ENCODE peak calls at places on chromosomes 7 and 10, in nine cellular contexts. C is psoas muscle, X is BJ, L is GM12878, A is endothelial cell, F is testis, V is fibroblast of lung, N is PC-9, T is fibroblast of the aortic adventitia. O is an unnamed sample.

GRCh38 chr7:35004531-35005096 is 32.7 kb downstream of the DPY19L1 start:
- DNase-seq in L (no peak), T (no peak), X (no peak), V (peak), F (no peak), A (no peak), N (peak), C (no peak), O (no peak)

GRCh38 chr7:151245360-151246160 is 2.9 kb downstream of the SMARCD3 start:
- DNase-seq in T (no peak), X (no peak), L (no peak), V (no peak), C (peak), F (peak), N (no peak), A (peak), O (peak)

GRCh38 chr10:113585949-113586348 is 33.1 kb downstream of the HABP2 start:
- DNase-seq in F (no peak), L (no peak), A (no peak), C (no peak), X (no peak), T (no peak), N (no peak), V (no peak), O (no peak)

GRCh38 chr10:130929422-130930325 is 381.8 kb downstream of the TCERG1L start:
- DNase-seq in V (no peak), A (no peak), T (no peak), X (no peak), C (no peak), L (no peak), N (no peak), F (no peak), O (no peak)

GRCh38 chr7:1624999-1625927 is 44.8 kb upstream of the ELFN1 start:
- DNase-seq in C (no peak), N (no peak), X (no peak), L (no peak), V (no peak), T (no peak), A (no peak), F (no peak), O (no peak)

GRCh38 chr10:77807706-77808105 is 118.8 kb downstream of the DLG5 start:
- DNase-seq in T (no peak), V (no peak), N (no peak), F (no peak), X (no peak), A (no peak), C (no peak), L (no peak), O (no peak)

GRCh38 chr7:156998988-156999610 is 11.4 kb downstream of the MNX1 start:
- DNase-seq in C (no peak), A (no peak), V (no peak), N (no peak), F (peak), T (no peak), L (no peak), X (no peak), O (no peak)

GRCh38 chr7:5634107-5634950 is 147.1 kb downstream of the RNF216 start:
- DNase-seq in C (peak), T (peak), V (peak), F (peak), X (peak), N (no peak), L (no peak), A (peak), O (no peak)

GRCh38 chr7:1918063-1918645 is 248.1 kb downstream of the ELFN1 start:
- DNase-seq in A (no peak), L (no peak), F (no peak), T (no peak), X (no peak), V (no peak), N (no peak), C (peak), O (no peak)

GRCh38 chr7:38398725-38399321 is 125.4 kb upstream of the TARP start:
- DNase-seq in X (no peak), C (peak), T (peak), A (peak), L (no peak), N (no peak), V (peak), F (peak), O (peak)

GRCh38 chr7:81688622-81689411 is 81.0 kb downstream of the HGF start:
- DNase-seq in N (no peak), L (no peak), A (no peak), V (no peak), X (no peak), F (no peak), T (peak), C (no peak), O (no peak)

GRCh38 chr7:10845225-10845624 is 128.4 kb upstream of the PHF14 start:
- DNase-seq in L (no peak), A (no peak), T (no peak), N (no peak), X (no peak), F (no peak), V (no peak), C (no peak), O (no peak)

GRCh38 chr10:84308481-84309304 is 19.7 kb upstream of the CCSER2 start:
- DNase-seq in N (no peak), L (peak), V (peak), C (no peak), T (peak), F (no peak), A (no peak), X (no peak), O (no peak)

GRCh38 chr10:26269754-26270153 is 53.2 kb downstream of the GAD2 start:
- DNase-seq in V (no peak), X (no peak), F (no peak), A (peak), C (no peak), L (no peak), T (peak), N (no peak), O (no peak)

GRCh38 chr7:106721816-106722785 is 61.1 kb upstream of the CCDC71L start:
- DNase-seq in L (no peak), T (no peak), C (no peak), F (no peak), N (no peak), X (no peak), V (no peak), A (no peak), O (no peak)

GRCh38 chr7:106205621-106206222 is 79.1 kb downstream of the NAMPT start:
- DNase-seq in F (no peak), X (no peak), T (peak), A (no peak), V (peak), N (no peak), C (no peak), L (peak), O (no peak)

GRCh38 chr10:57341294-57341693 is 926.4 kb downstream of the IPMK start:
- DNase-seq in C (no peak), T (no peak), X (no peak), V (no peak), L (no peak), N (no peak), A (no peak), F (no peak), O (no peak)

GRCh38 chr10:24262929-24263653 is 54.2 kb downstream of the KIAA1217 start:
- DNase-seq in N (no peak), C (peak), A (no peak), F (peak), V (no peak), T (no peak), L (no peak), X (no peak), O (no peak)

GRCh38 chr7:92830532-92831110 is 5.8 kb downstream of the CDK6 start:
- DNase-seq in X (no peak), F (no peak), V (peak), L (no peak), N (no peak), T (no peak), C (no peak), A (no peak), O (no peak)

GRCh38 chr7:87218941-87219544 is 489 bp downstream of the TMEM243 start:
- DNase-seq in L (no peak), F (peak), C (peak), X (no peak), T (peak), N (peak), A (peak), V (peak), O (no peak)

GRCh38 chr10:66572700-66573099 is 353.1 kb upstream of the LRRTM3 start:
- DNase-seq in L (no peak), N (no peak), C (no peak), T (no peak), X (no peak), F (no peak), A (no peak), V (no peak), O (no peak)

GRCh38 chr10:60444494-60445064 is 54.9 kb upstream of the ANK3 start:
- DNase-seq in X (no peak), A (no peak), N (no peak), T (peak), V (peak), L (no peak), F (no peak), C (no peak), O (no peak)

GRCh38 chr7:98722402-98722801 is 105.3 kb downstream of the NPTX2 start:
- DNase-seq in A (no peak), X (no peak), L (no peak), V (no peak), T (no peak), C (no peak), N (no peak), F (no peak), O (no peak)

DNA sequence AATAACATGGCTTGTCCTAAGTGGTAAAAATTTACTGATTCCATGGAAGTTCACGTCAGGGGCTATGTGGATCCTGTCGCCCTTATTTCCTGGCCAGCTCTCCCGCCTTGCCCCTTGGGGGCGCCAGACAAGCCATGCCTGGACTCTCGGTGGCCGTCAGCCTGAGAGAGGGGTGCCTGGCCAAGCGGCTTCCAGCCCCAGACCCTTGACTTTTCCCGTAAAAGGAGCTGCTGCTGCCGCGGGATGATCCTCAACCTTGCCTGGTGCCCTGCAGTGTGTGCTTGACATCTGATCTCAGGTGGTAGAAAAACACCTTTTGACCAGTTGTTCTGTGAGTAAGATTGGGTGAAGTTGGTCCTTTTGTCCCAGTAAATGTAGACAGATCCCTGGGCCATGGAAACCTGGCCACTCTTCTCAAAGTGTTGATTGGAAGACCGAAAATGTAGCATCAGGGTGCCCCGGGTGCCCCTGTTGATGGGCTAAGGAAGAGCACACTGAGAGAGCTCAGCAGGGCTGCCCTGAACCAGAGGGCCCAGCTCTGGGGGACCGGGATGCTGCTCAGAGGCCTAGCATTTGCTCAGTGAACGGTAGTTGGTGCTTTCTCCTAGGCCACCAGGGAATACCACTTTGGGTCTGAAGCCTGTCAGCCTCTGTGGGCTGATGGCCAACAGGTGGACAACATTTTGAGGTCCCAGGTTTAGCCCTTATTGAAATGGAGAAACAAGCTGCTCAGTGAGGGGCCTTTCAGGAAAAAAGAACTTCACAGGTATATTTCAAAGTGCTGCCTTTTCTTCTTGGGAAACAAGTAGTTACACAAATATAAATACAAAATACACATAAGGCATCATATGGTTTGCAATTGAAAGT is 162.5 kb downstream of the LRMDA start:
- DNase-seq in F (no peak), X (no peak), T (no peak), N (no peak), C (no peak), A (peak), V (no peak), L (no peak), O (peak)
- TF ChIP-seq CTCF in F (no peak), X (no peak), T (no peak), N (no peak), C (no peak), A (peak), V (no peak), L (no peak), O (peak)

GRCh38 chr10:100567826-100568225 is 32.1 kb downstream of the HIF1AN start:
- DNase-seq in A (no peak), F (no peak), L (no peak), V (no peak), C (no peak), X (no peak), T (no peak), N (no peak), O (no peak)

GRCh38 chr10:100570518-100570865 is 34.7 kb downstream of the HIF1AN start:
- DNase-seq in T (no peak), X (no peak), C (no peak), V (no peak), N (no peak), L (no peak), A (no peak), F (no peak), O (no peak)

GRCh38 chr10:100568937-100569336 is 33.2 kb downstream of the HIF1AN start:
- DNase-seq in A (no peak), N (no peak), F (no peak), X (no peak), V (no peak), L (no peak), T (no peak), C (no peak), O (no peak)

GRCh38 chr10:100571069-100571817 is 35.5 kb downstream of the HIF1AN start:
- DNase-seq in L (no peak), V (no peak), T (no peak), X (no peak), A (no peak), C (no peak), F (no peak), N (no peak), O (no peak)

GRCh38 chr10:100569687-100570517 is 34.2 kb downstream of the HIF1AN start:
- DNase-seq in C (no peak), X (no peak), N (no peak), T (no peak), F (peak), A (peak), L (no peak), V (no peak), O (no peak)
- TF ChIP-seq CTCF in C (no peak), X (no peak), N (no peak), T (no peak), F (no peak), A (peak), L (peak), V (no peak), O (peak)

GRCh38 chr10:14821635-14822375 is 16.0 kb downstream of the CDNF start:
- DNase-seq in C (no peak), N (no peak), X (no peak), A (no peak), V (no peak), L (no peak), T (no peak), F (no peak), O (no peak)

GRCh38 chr10:14820775-14821154 is 17.1 kb downstream of the CDNF start:
- DNase-seq in A (no peak), N (no peak), X (no peak), L (no peak), T (no peak), V (no peak), F (no peak), C (no peak), O (no peak)

GRCh38 chr10:14823966-14824365 is 13.9 kb downstream of the CDNF start:
- DNase-seq in A (no peak), V (no peak), F (no peak), L (no peak), X (no peak), N (no peak), T (no peak), C (no peak), O (no peak)

GRCh38 chr10:14822879-14823755 is 14.7 kb downstream of the CDNF start:
- DNase-seq in N (no peak), T (peak), V (peak), L (no peak), F (peak), A (peak), C (no peak), X (no peak), O (no peak)

GRCh38 chr10:14820010-14820774 is 17.6 kb downstream of the CDNF start:
- DNase-seq in F (no peak), T (peak), N (peak), V (peak), A (no peak), X (peak), L (no peak), C (no peak), O (no peak)
- TF ChIP-seq CTCF in F (no peak), T (peak), N (no peak), V (no peak), A (no peak), X (peak), L (no peak), C (no peak), O (no peak)

GRCh38 chr7:140475747-140476333 is 3.5 kb downstream of the MKRN1 start:
- DNase-seq in X (no peak), L (no peak), N (peak), A (peak), T (peak), C (no peak), V (peak), F (peak), O (no peak)
- TF ChIP-seq CTCF in X (peak), L (peak), N (peak), A (peak), T (peak), C (peak), V (peak), F (no peak), O (peak)

GRCh38 chr10:50596456-50596855 is 27.3 kb downstream of the SGMS1 start:
- DNase-seq in N (no peak), C (no peak), L (no peak), F (no peak), T (no peak), A (no peak), V (peak), X (no peak), O (no peak)
- TF ChIP-seq CTCF in N (no peak), C (no peak), L (no peak), F (no peak), T (no peak), A (no peak), V (no peak), X (no peak), O (no peak)

O was measured in progenitor cell of endocrine pancreas.